ENCODE peak calls at places on chromosome 1, in eight cellular contexts. One of them, this sample, is unnamed. For H3K9me3, the result is how much of the 10 kb centered on the place peaks cover.

GRCh38 chr1:111463029-111463683 is 10.6 kb upstream of the C1orf162 start:
- DNase-seq in GM23248: peak
- DNase-seq in uterus: no peak
- DNase-seq in upper lobe of right lung: no peak
- DNase-seq in left lung: no peak
- DNase-seq in CD4-positive, CD25-positive, alpha-beta regulatory T cell: no peak
- DNase-seq in psoas muscle: no peak
- DNase-seq in GM12878: no peak
- DNase-seq in this sample: no peak

GRCh38 chr1:216168481-216169005 is 254.7 kb downstream of the USH2A start:
- DNase-seq in uterus: no peak
- DNase-seq in GM12878: no peak
- DNase-seq in GM23248: no peak
- DNase-seq in CD4-positive, CD25-positive, alpha-beta regulatory T cell: no peak
- DNase-seq in upper lobe of right lung: no peak
- DNase-seq in left lung: no peak
- DNase-seq in psoas muscle: no peak
- DNase-seq in this sample: no peak

GRCh38 chr1:55217226-55217996 is 2.2 kb upstream of the USP24 start:
- DNase-seq in left lung: no peak
- DNase-seq in CD4-positive, CD25-positive, alpha-beta regulatory T cell: no peak
- DNase-seq in uterus: no peak
- DNase-seq in psoas muscle: no peak
- DNase-seq in GM12878: no peak
- DNase-seq in GM23248: no peak
- DNase-seq in upper lobe of right lung: no peak
- DNase-seq in this sample: no peak

GRCh38 chr1:21956720-21957552 is 19.8 kb upstream of the HSPG2 start:
- DNase-seq in uterus: no peak
- DNase-seq in psoas muscle: peak
- DNase-seq in GM12878: no peak
- DNase-seq in left lung: peak
- DNase-seq in CD4-positive, CD25-positive, alpha-beta regulatory T cell: peak
- DNase-seq in GM23248: peak
- DNase-seq in upper lobe of right lung: peak
- DNase-seq in this sample: peak

GRCh38 chr1:30879940-30880339 is 28.6 kb downstream of the SDC3 start:
- DNase-seq in CD4-positive, CD25-positive, alpha-beta regulatory T cell: no peak
- DNase-seq in upper lobe of right lung: no peak
- DNase-seq in GM12878: no peak
- DNase-seq in uterus: no peak
- DNase-seq in left lung: no peak
- DNase-seq in GM23248: no peak
- DNase-seq in psoas muscle: no peak
- DNase-seq in this sample: no peak

GRCh38 chr1:177077734-177078489 is 86.6 kb downstream of the ASTN1 start:
- DNase-seq in GM23248: peak
- DNase-seq in CD4-positive, CD25-positive, alpha-beta regulatory T cell: no peak
- DNase-seq in left lung: no peak
- DNase-seq in psoas muscle: no peak
- DNase-seq in uterus: no peak
- DNase-seq in upper lobe of right lung: no peak
- DNase-seq in GM12878: no peak
- DNase-seq in this sample: no peak

GRCh38 chr1:59188413-59189213 is 108.3 kb upstream of the FGGY start:
- DNase-seq in GM23248: no peak
- DNase-seq in left lung: no peak
- DNase-seq in GM12878: no peak
- DNase-seq in psoas muscle: no peak
- DNase-seq in upper lobe of right lung: no peak
- DNase-seq in CD4-positive, CD25-positive, alpha-beta regulatory T cell: no peak
- DNase-seq in uterus: no peak
- DNase-seq in this sample: no peak

GRCh38 chr1:18299441-18300338 is 181.0 kb upstream of the KLHDC7A start:
- DNase-seq in left lung: no peak
- DNase-seq in GM12878: no peak
- DNase-seq in psoas muscle: no peak
- DNase-seq in GM23248: peak
- DNase-seq in CD4-positive, CD25-positive, alpha-beta regulatory T cell: no peak
- DNase-seq in uterus: no peak
- DNase-seq in upper lobe of right lung: no peak
- DNase-seq in this sample: no peak

GRCh38 chr1:197093226-197093887 is 26.3 kb upstream of the F13B start:
- DNase-seq in GM23248: no peak
- DNase-seq in upper lobe of right lung: no peak
- DNase-seq in uterus: no peak
- DNase-seq in left lung: no peak
- DNase-seq in CD4-positive, CD25-positive, alpha-beta regulatory T cell: no peak
- DNase-seq in psoas muscle: no peak
- DNase-seq in GM12878: no peak
- DNase-seq in this sample: no peak

GRCh38 chr1:213976665-213977485 is 10.9 kb upstream of the PROX1 start:
- DNase-seq in upper lobe of right lung: no peak
- DNase-seq in psoas muscle: no peak
- DNase-seq in uterus: no peak
- DNase-seq in GM12878: no peak
- DNase-seq in left lung: no peak
- DNase-seq in GM23248: no peak
- DNase-seq in CD4-positive, CD25-positive, alpha-beta regulatory T cell: no peak
- DNase-seq in this sample: no peak

GRCh38 chr1:198620951-198621824 is 17.7 kb upstream of the PTPRC start:
- DNase-seq in psoas muscle: no peak
- DNase-seq in upper lobe of right lung: no peak
- DNase-seq in uterus: no peak
- DNase-seq in CD4-positive, CD25-positive, alpha-beta regulatory T cell: peak
- DNase-seq in GM23248: no peak
- DNase-seq in GM12878: peak
- DNase-seq in left lung: peak
- DNase-seq in this sample: peak

GRCh38 chr1:54937469-54937868 is 43.0 kb upstream of the TMEM61 start:
- DNase-seq in upper lobe of right lung: no peak
- DNase-seq in uterus: no peak
- DNase-seq in GM12878: no peak
- DNase-seq in CD4-positive, CD25-positive, alpha-beta regulatory T cell: no peak
- DNase-seq in left lung: no peak
- DNase-seq in psoas muscle: no peak
- DNase-seq in GM23248: peak
- DNase-seq in this sample: no peak

DNA sequence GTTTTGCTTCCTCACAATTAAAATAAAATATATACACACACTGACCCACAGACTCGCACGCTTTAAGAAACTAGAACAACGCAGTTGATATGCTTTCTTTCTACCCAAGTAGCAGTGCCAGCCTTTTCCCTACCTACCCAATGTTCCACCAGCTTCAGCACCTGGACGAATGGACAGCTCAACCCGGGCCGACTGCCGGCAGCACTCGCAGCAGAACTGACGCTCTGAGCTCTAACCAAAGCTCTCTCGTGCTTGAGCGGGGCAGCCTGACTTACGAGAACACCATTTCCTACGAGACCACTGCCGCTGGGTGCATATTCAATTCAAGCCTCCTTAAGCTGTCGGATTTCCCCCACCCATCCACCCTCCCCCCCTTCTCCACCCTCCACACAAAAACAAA is 127.4 kb upstream of the DPYD start:
- DNase-seq in left lung: peak
- DNase-seq in psoas muscle: peak
- DNase-seq in GM12878: no peak
- DNase-seq in GM23248: peak
- DNase-seq in upper lobe of right lung: peak
- DNase-seq in CD4-positive, CD25-positive, alpha-beta regulatory T cell: no peak
- DNase-seq in uterus: peak
- DNase-seq in this sample: peak
- H3K9me3 ChIP-seq in left lung: under half
- H3K9me3 ChIP-seq in psoas muscle: under half
- H3K9me3 ChIP-seq in GM12878: under half
- H3K9me3 ChIP-seq in GM23248: under half
- H3K9me3 ChIP-seq in upper lobe of right lung: under half
- H3K9me3 ChIP-seq in CD4-positive, CD25-positive, alpha-beta regulatory T cell: under half
- H3K9me3 ChIP-seq in uterus: under half
- H3K9me3 ChIP-seq in this sample: under half

GRCh38 chr1:230105245-230105753 is 38.3 kb downstream of the GALNT2 start:
- DNase-seq in upper lobe of right lung: no peak
- DNase-seq in GM23248: no peak
- DNase-seq in CD4-positive, CD25-positive, alpha-beta regulatory T cell: no peak
- DNase-seq in uterus: no peak
- DNase-seq in left lung: no peak
- DNase-seq in GM12878: no peak
- DNase-seq in psoas muscle: no peak
- DNase-seq in this sample: no peak
- H3K4me3 ChIP-seq in upper lobe of right lung: peak
- H3K4me3 ChIP-seq in GM23248: peak
- H3K4me3 ChIP-seq in CD4-positive, CD25-positive, alpha-beta regulatory T cell: no peak
- H3K4me3 ChIP-seq in uterus: no peak
- H3K4me3 ChIP-seq in left lung: no peak
- H3K4me3 ChIP-seq in GM12878: peak
- H3K4me3 ChIP-seq in psoas muscle: no peak
- H3K4me3 ChIP-seq in this sample: no peak

DNA sequence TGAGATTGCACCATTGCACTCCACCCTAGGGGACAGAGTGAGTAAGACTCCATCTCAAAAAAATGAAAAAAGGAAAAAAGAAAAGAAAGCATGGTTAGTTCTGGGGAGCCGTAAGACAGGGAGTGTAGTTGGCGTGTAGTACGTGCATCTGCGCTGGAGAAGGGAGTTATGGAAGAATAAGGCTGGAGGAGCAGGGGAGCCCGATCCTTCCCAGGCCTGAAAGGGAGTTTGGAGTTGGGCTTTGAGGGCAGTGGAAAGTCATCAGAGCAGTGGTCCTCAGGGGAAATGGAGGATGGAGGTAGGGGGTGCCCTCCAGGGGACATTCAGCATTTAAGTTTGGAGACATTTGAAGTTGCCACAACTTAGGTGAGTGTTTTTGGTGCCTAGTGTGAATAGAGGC is 11.3 kb upstream of the TMEM201 start:
- DNase-seq in GM12878: no peak
- DNase-seq in GM23248: no peak
- DNase-seq in left lung: no peak
- DNase-seq in uterus: no peak
- DNase-seq in CD4-positive, CD25-positive, alpha-beta regulatory T cell: no peak
- DNase-seq in upper lobe of right lung: no peak
- DNase-seq in psoas muscle: no peak
- DNase-seq in this sample: no peak
- H3K9me3 ChIP-seq in GM12878: under half
- H3K9me3 ChIP-seq in GM23248: under half
- H3K9me3 ChIP-seq in left lung: under half
- H3K9me3 ChIP-seq in uterus: under half
- H3K9me3 ChIP-seq in CD4-positive, CD25-positive, alpha-beta regulatory T cell: under half
- H3K9me3 ChIP-seq in upper lobe of right lung: under half
- H3K9me3 ChIP-seq in psoas muscle: under half
- H3K9me3 ChIP-seq in this sample: under half

GRCh38 chr1:234896477-234897364 is 231.9 kb downstream of the TOMM20 start:
- DNase-seq in GM23248: no peak
- DNase-seq in psoas muscle: no peak
- DNase-seq in upper lobe of right lung: no peak
- DNase-seq in GM12878: no peak
- DNase-seq in uterus: no peak
- DNase-seq in left lung: no peak
- DNase-seq in CD4-positive, CD25-positive, alpha-beta regulatory T cell: no peak
- DNase-seq in this sample: no peak

GRCh38 chr1:234897754-234898454 is 230.7 kb downstream of the TOMM20 start:
- DNase-seq in GM23248: no peak
- DNase-seq in GM12878: no peak
- DNase-seq in uterus: no peak
- DNase-seq in psoas muscle: peak
- DNase-seq in upper lobe of right lung: peak
- DNase-seq in CD4-positive, CD25-positive, alpha-beta regulatory T cell: no peak
- DNase-seq in left lung: no peak
- DNase-seq in this sample: no peak

GRCh38 chr1:234898455-234899033 is 230.1 kb downstream of the TOMM20 start:
- DNase-seq in GM23248: no peak
- DNase-seq in psoas muscle: no peak
- DNase-seq in uterus: no peak
- DNase-seq in upper lobe of right lung: no peak
- DNase-seq in CD4-positive, CD25-positive, alpha-beta regulatory T cell: no peak
- DNase-seq in left lung: no peak
- DNase-seq in GM12878: no peak
- DNase-seq in this sample: no peak

GRCh38 chr1:234899041-234899787 is 229.4 kb downstream of the TOMM20 start:
- DNase-seq in left lung: peak
- DNase-seq in upper lobe of right lung: peak
- DNase-seq in GM12878: no peak
- DNase-seq in uterus: no peak
- DNase-seq in GM23248: peak
- DNase-seq in psoas muscle: no peak
- DNase-seq in CD4-positive, CD25-positive, alpha-beta regulatory T cell: no peak
- DNase-seq in this sample: no peak

GRCh38 chr1:234897365-234897699 is 231.3 kb downstream of the TOMM20 start:
- DNase-seq in left lung: no peak
- DNase-seq in uterus: no peak
- DNase-seq in GM23248: no peak
- DNase-seq in GM12878: no peak
- DNase-seq in upper lobe of right lung: no peak
- DNase-seq in psoas muscle: no peak
- DNase-seq in CD4-positive, CD25-positive, alpha-beta regulatory T cell: no peak
- DNase-seq in this sample: no peak
- H3K4me3 ChIP-seq in left lung: no peak
- H3K4me3 ChIP-seq in uterus: no peak
- H3K4me3 ChIP-seq in GM23248: no peak
- H3K4me3 ChIP-seq in GM12878: no peak
- H3K4me3 ChIP-seq in upper lobe of right lung: no peak
- H3K4me3 ChIP-seq in psoas muscle: no peak
- H3K4me3 ChIP-seq in CD4-positive, CD25-positive, alpha-beta regulatory T cell: no peak
- H3K4me3 ChIP-seq in this sample: no peak

DNA sequence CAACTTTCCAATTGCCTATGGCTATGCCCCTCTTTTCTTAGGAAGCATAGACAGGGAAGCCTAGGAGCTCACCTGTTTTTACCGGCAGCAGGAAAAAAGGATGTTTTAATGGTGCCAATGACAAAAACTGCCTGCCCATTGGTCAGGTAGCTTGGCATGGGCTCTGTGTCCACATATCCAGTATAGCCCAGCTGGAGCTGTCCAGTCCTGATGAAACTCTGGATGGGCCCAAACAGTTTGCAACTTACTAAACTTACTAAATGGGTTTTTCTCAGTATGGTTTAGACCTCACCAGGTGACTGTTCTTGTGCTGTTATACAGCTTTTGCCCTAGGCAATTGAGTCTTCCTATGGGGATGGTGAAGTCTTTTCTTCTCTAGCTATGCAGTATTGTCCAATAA is 711.2 kb downstream of the AMY1C start:
- DNase-seq in CD4-positive, CD25-positive, alpha-beta regulatory T cell: no peak
- DNase-seq in psoas muscle: no peak
- DNase-seq in left lung: no peak
- DNase-seq in upper lobe of right lung: no peak
- DNase-seq in GM12878: no peak
- DNase-seq in GM23248: no peak
- DNase-seq in uterus: no peak
- DNase-seq in this sample: no peak
- H3K9me3 ChIP-seq in CD4-positive, CD25-positive, alpha-beta regulatory T cell: under half
- H3K9me3 ChIP-seq in psoas muscle: under half
- H3K9me3 ChIP-seq in left lung: under half
- H3K9me3 ChIP-seq in upper lobe of right lung: under half
- H3K9me3 ChIP-seq in GM12878: under half
- H3K9me3 ChIP-seq in GM23248: under half
- H3K9me3 ChIP-seq in uterus: under half
- H3K9me3 ChIP-seq in this sample: under half

GRCh38 chr1:162175393-162175792 is 105.9 kb downstream of the NOS1AP start:
- DNase-seq in uterus: no peak
- DNase-seq in left lung: no peak
- DNase-seq in GM23248: no peak
- DNase-seq in CD4-positive, CD25-positive, alpha-beta regulatory T cell: no peak
- DNase-seq in upper lobe of right lung: no peak
- DNase-seq in GM12878: no peak
- DNase-seq in psoas muscle: no peak
- DNase-seq in this sample: no peak
- H3K4me3 ChIP-seq in uterus: no peak
- H3K4me3 ChIP-seq in left lung: no peak
- H3K4me3 ChIP-seq in GM23248: no peak
- H3K4me3 ChIP-seq in CD4-positive, CD25-positive, alpha-beta regulatory T cell: no peak
- H3K4me3 ChIP-seq in upper lobe of right lung: no peak
- H3K4me3 ChIP-seq in GM12878: no peak
- H3K4me3 ChIP-seq in psoas muscle: no peak
- H3K4me3 ChIP-seq in this sample: no peak